ENCODE peak calls at places on chromosomes 11 and 22, in eight cellular contexts. P, B, Z, Y, V, Q, U and H are unnamed samples.

GRCh38 chr11:131179867-131180266 is 190.5 kb upstream of the NTM start:
- DNase-seq in P (no peak), B (no peak), Z (no peak), Y (no peak), V (no peak), Q (no peak), U (no peak), H (no peak)

GRCh38 chr22:42993651-42994275 is 21.2 kb downstream of the PACSIN2 start:
- DNase-seq in P (no peak), B (no peak), Z (no peak), Y (no peak), V (no peak), Q (no peak), U (no peak), H (peak)

GRCh38 chr11:65041206-65042035 is at the start of gene SAC3D1:
- DNase-seq in P (peak), B (peak), Z (peak), Y (no peak), V (no peak), Q (no peak), U (peak), H (no peak)

GRCh38 chr11:23954317-23954716 is 542.5 kb upstream of the LUZP2 start:
- DNase-seq in P (no peak), B (no peak), Z (no peak), Y (no peak), V (no peak), Q (no peak), U (no peak), H (no peak)

GRCh38 chr11:121741954-121742361 is 289.2 kb upstream of the SORL1-AS1 start:
- DNase-seq in P (peak), B (no peak), Z (peak), Y (no peak), V (peak), Q (no peak), U (peak), H (peak)

GRCh38 chr11:95985174-95985808 is 61.4 kb upstream of the MTMR2 start:
- DNase-seq in P (no peak), B (no peak), Z (no peak), Y (no peak), V (no peak), Q (no peak), U (no peak), H (peak)

GRCh38 chr11:441418-442274 is at the start of gene ANO9:
- DNase-seq in P (no peak), B (no peak), Z (no peak), Y (peak), V (peak), Q (no peak), U (peak), H (no peak)

GRCh38 chr11:72821221-72821919 is 7.2 kb downstream of the ATG16L2 start:
- DNase-seq in P (no peak), B (no peak), Z (no peak), Y (no peak), V (no peak), Q (no peak), U (no peak), H (no peak)

GRCh38 chr11:117026593-117027330 is 71.5 kb downstream of the SIK3 start:
- DNase-seq in P (peak), B (no peak), Z (peak), Y (no peak), V (no peak), Q (no peak), U (no peak), H (peak)

GRCh38 chr11:24086921-24087320 is 409.9 kb upstream of the LUZP2 start:
- DNase-seq in P (no peak), B (no peak), Z (no peak), Y (no peak), V (no peak), Q (no peak), U (no peak), H (no peak)

GRCh38 chr22:42270178-42270511 is 308 bp downstream of the TCF20 start:
- DNase-seq in P (no peak), B (no peak), Z (no peak), Y (no peak), V (no peak), Q (no peak), U (peak), H (no peak)

GRCh38 chr11:62755086-62755615 is 1.2 kb upstream of the ZBTB3 start:
- DNase-seq in P (no peak), B (no peak), Z (no peak), Y (no peak), V (peak), Q (no peak), U (no peak), H (no peak)

GRCh38 chr11:88414981-88415391 is 77.5 kb upstream of the CTSC start:
- DNase-seq in P (peak), B (no peak), Z (no peak), Y (no peak), V (no peak), Q (no peak), U (no peak), H (peak)